ENCODE peak calls at places on chromosomes 7 and 10, in seven cellular contexts. One of them, this sample, is unnamed.
A peak's percentile ranks its signal among the peaks of the same experiment; 100 is the strongest.

GRCh38 chr10:126080879-126081331 is 184.5 kb downstream of the FANK1 start:
- DNase-seq in astrocyte of the spinal cord: peak; percentile 91
- DNase-seq in Panc1: no peak
- DNase-seq in HFFc6: no peak
- DNase-seq in cardiac muscle cell: peak; percentile 68
- DNase-seq in tibial artery: no peak
- DNase-seq in GM10248: no peak
- DNase-seq in this sample: no peak

GRCh38 chr7:93249749-93250148 is 17.6 kb downstream of the VPS50 start:
- DNase-seq in astrocyte of the spinal cord: peak; percentile 12
- DNase-seq in Panc1: no peak
- DNase-seq in HFFc6: no peak
- DNase-seq in cardiac muscle cell: peak; percentile 81
- DNase-seq in tibial artery: no peak
- DNase-seq in GM10248: no peak
- DNase-seq in this sample: no peak

GRCh38 chr10:99370993-99371392 is 41.8 kb downstream of the CNNM1 start:
- DNase-seq in astrocyte of the spinal cord: peak; percentile 26
- DNase-seq in Panc1: no peak
- DNase-seq in HFFc6: peak; percentile 66
- DNase-seq in cardiac muscle cell: peak; percentile 25
- DNase-seq in tibial artery: no peak
- DNase-seq in GM10248: peak; percentile 46
- DNase-seq in this sample: no peak

GRCh38 chr10:46224414-46224682 is 62.4 kb upstream of the ANTXRL start:
- DNase-seq in astrocyte of the spinal cord: no peak
- DNase-seq in Panc1: no peak
- DNase-seq in HFFc6: no peak
- DNase-seq in cardiac muscle cell: no peak
- DNase-seq in tibial artery: no peak
- DNase-seq in GM10248: no peak
- DNase-seq in this sample: no peak

GRCh38 chr10:63630085-63630927 is 109.1 kb downstream of the REEP3 start:
- DNase-seq in astrocyte of the spinal cord: peak; percentile 97
- DNase-seq in Panc1: peak; percentile 53
- DNase-seq in HFFc6: peak; percentile 77
- DNase-seq in cardiac muscle cell: peak; percentile 98
- DNase-seq in tibial artery: peak; percentile 96
- DNase-seq in GM10248: peak; percentile 89
- DNase-seq in this sample: peak; percentile 61

GRCh38 chr10:59284111-59284975 is 78.0 kb downstream of the FAM13C start:
- DNase-seq in astrocyte of the spinal cord: no peak
- DNase-seq in Panc1: no peak
- DNase-seq in HFFc6: no peak
- DNase-seq in cardiac muscle cell: no peak
- DNase-seq in tibial artery: no peak
- DNase-seq in GM10248: no peak
- DNase-seq in this sample: peak; percentile 81

GRCh38 chr10:97858001-97858439 is 8.4 kb downstream of the GOLGA7B start:
- DNase-seq in astrocyte of the spinal cord: no peak
- DNase-seq in Panc1: no peak
- DNase-seq in HFFc6: peak; percentile 16
- DNase-seq in cardiac muscle cell: peak; percentile 52
- DNase-seq in tibial artery: no peak
- DNase-seq in GM10248: no peak
- DNase-seq in this sample: no peak

GRCh38 chr7:16354573-16354972 is 66.8 kb downstream of the CRPPA start:
- DNase-seq in astrocyte of the spinal cord: no peak
- DNase-seq in Panc1: no peak
- DNase-seq in HFFc6: no peak
- DNase-seq in cardiac muscle cell: no peak
- DNase-seq in tibial artery: no peak
- DNase-seq in GM10248: no peak
- DNase-seq in this sample: no peak

GRCh38 chr7:132451161-132451560 is 125.1 kb downstream of the PLXNA4 start:
- DNase-seq in astrocyte of the spinal cord: no peak
- DNase-seq in Panc1: no peak
- DNase-seq in HFFc6: no peak
- DNase-seq in cardiac muscle cell: no peak
- DNase-seq in tibial artery: no peak
- DNase-seq in GM10248: no peak
- DNase-seq in this sample: no peak

GRCh38 chr7:149207324-149208035 is 12.1 kb downstream of the ZNF282 start:
- DNase-seq in astrocyte of the spinal cord: no peak
- DNase-seq in Panc1: no peak
- DNase-seq in HFFc6: no peak
- DNase-seq in cardiac muscle cell: no peak
- DNase-seq in tibial artery: no peak
- DNase-seq in GM10248: no peak
- DNase-seq in this sample: no peak
- TF ChIP-seq CTCF in astrocyte of the spinal cord: no peak
- TF ChIP-seq CTCF in Panc1: no peak
- TF ChIP-seq CTCF in HFFc6: no peak
- TF ChIP-seq CTCF in cardiac muscle cell: no peak
- TF ChIP-seq CTCF in tibial artery: no peak
- TF ChIP-seq CTCF in GM10248: no peak
- TF ChIP-seq CTCF in this sample: no peak

GRCh38 chr10:13329565-13329964 is 18.5 kb downstream of the SEPHS1 start:
- DNase-seq in astrocyte of the spinal cord: no peak
- DNase-seq in Panc1: no peak
- DNase-seq in HFFc6: no peak
- DNase-seq in cardiac muscle cell: no peak
- DNase-seq in tibial artery: no peak
- DNase-seq in GM10248: no peak
- DNase-seq in this sample: no peak

GRCh38 chr10:13334556-13334955 is 13.5 kb downstream of the SEPHS1 start:
- DNase-seq in astrocyte of the spinal cord: no peak
- DNase-seq in Panc1: no peak
- DNase-seq in HFFc6: no peak
- DNase-seq in cardiac muscle cell: no peak
- DNase-seq in tibial artery: no peak
- DNase-seq in GM10248: no peak
- DNase-seq in this sample: no peak

GRCh38 chr10:13328588-13328987 is 19.5 kb downstream of the SEPHS1 start:
- DNase-seq in astrocyte of the spinal cord: no peak
- DNase-seq in Panc1: no peak
- DNase-seq in HFFc6: no peak
- DNase-seq in cardiac muscle cell: no peak
- DNase-seq in tibial artery: no peak
- DNase-seq in GM10248: no peak
- DNase-seq in this sample: no peak

GRCh38 chr10:13328126-13328525 is 20.0 kb downstream of the SEPHS1 start:
- DNase-seq in astrocyte of the spinal cord: no peak
- DNase-seq in Panc1: no peak
- DNase-seq in HFFc6: no peak
- DNase-seq in cardiac muscle cell: no peak
- DNase-seq in tibial artery: no peak
- DNase-seq in GM10248: no peak
- DNase-seq in this sample: no peak

GRCh38 chr10:13331641-13332040 is 16.5 kb downstream of the SEPHS1 start:
- DNase-seq in astrocyte of the spinal cord: no peak
- DNase-seq in Panc1: no peak
- DNase-seq in HFFc6: no peak
- DNase-seq in cardiac muscle cell: peak; percentile 16
- DNase-seq in tibial artery: no peak
- DNase-seq in GM10248: no peak
- DNase-seq in this sample: no peak
- TF ChIP-seq CTCF in astrocyte of the spinal cord: no peak
- TF ChIP-seq CTCF in Panc1: no peak
- TF ChIP-seq CTCF in HFFc6: no peak
- TF ChIP-seq CTCF in cardiac muscle cell: no peak
- TF ChIP-seq CTCF in tibial artery: no peak
- TF ChIP-seq CTCF in GM10248: no peak
- TF ChIP-seq CTCF in this sample: no peak

GRCh38 chr10:4981722-4982471 is 18.7 kb downstream of the AKR1C1 start:
- DNase-seq in astrocyte of the spinal cord: peak; percentile 23
- DNase-seq in Panc1: no peak
- DNase-seq in HFFc6: peak; percentile 8
- DNase-seq in cardiac muscle cell: peak; percentile 62
- DNase-seq in tibial artery: no peak
- DNase-seq in GM10248: peak; percentile 20
- DNase-seq in this sample: peak; percentile 39
- TF ChIP-seq CTCF in astrocyte of the spinal cord: peak; percentile 43
- TF ChIP-seq CTCF in Panc1: peak; percentile 66
- TF ChIP-seq CTCF in HFFc6: peak; percentile 54
- TF ChIP-seq CTCF in cardiac muscle cell: peak; percentile 56
- TF ChIP-seq CTCF in tibial artery: no peak
- TF ChIP-seq CTCF in GM10248: peak; percentile 53
- TF ChIP-seq CTCF in this sample: peak; percentile 60

DNA sequence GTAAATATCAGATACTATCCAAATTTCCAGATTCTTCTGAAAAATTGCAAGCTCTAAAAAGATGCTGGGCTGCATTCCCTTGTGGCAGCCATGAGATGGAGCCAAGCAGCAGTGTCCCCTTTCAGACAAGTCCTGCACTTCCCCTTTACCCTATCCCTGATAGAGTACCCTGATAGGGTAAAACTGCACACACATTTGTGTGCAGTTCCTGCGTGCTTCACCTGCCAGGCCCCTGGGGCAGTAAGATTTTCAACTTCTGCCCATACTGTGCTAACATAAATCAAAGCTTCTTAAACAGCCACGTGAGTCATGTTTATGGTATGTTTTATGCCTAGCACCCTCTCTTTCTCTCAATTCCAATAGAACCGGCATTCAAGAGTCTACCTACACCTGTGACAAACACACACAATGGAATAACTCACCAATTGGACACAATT is 52.2 kb downstream of the IFIT5 start:
- DNase-seq in astrocyte of the spinal cord: peak; percentile 65
- DNase-seq in Panc1: no peak
- DNase-seq in HFFc6: peak; percentile 33
- DNase-seq in cardiac muscle cell: peak; percentile 66
- DNase-seq in tibial artery: no peak
- DNase-seq in GM10248: no peak
- DNase-seq in this sample: peak; percentile 90
- TF ChIP-seq CTCF in astrocyte of the spinal cord: peak; percentile 68
- TF ChIP-seq CTCF in Panc1: peak; percentile 50
- TF ChIP-seq CTCF in HFFc6: peak; percentile 75
- TF ChIP-seq CTCF in cardiac muscle cell: peak; percentile 58
- TF ChIP-seq CTCF in tibial artery: peak; percentile 25
- TF ChIP-seq CTCF in GM10248: peak; percentile 40
- TF ChIP-seq CTCF in this sample: peak; percentile 78

GRCh38 chr7:137635132-137635531 is 211.6 kb downstream of the DGKI start:
- DNase-seq in astrocyte of the spinal cord: no peak
- DNase-seq in Panc1: no peak
- DNase-seq in HFFc6: no peak
- DNase-seq in cardiac muscle cell: no peak
- DNase-seq in tibial artery: no peak
- DNase-seq in GM10248: no peak
- DNase-seq in this sample: no peak
- TF ChIP-seq CTCF in astrocyte of the spinal cord: no peak
- TF ChIP-seq CTCF in Panc1: no peak
- TF ChIP-seq CTCF in HFFc6: no peak
- TF ChIP-seq CTCF in cardiac muscle cell: no peak
- TF ChIP-seq CTCF in tibial artery: no peak
- TF ChIP-seq CTCF in GM10248: no peak
- TF ChIP-seq CTCF in this sample: no peak

GRCh38 chr7:150379590-150380379 is 655 bp downstream of the ZNF775 start:
- DNase-seq in astrocyte of the spinal cord: no peak
- DNase-seq in Panc1: no peak
- DNase-seq in HFFc6: peak; percentile 19
- DNase-seq in cardiac muscle cell: no peak
- DNase-seq in tibial artery: no peak
- DNase-seq in GM10248: no peak
- DNase-seq in this sample: no peak

GRCh38 chr7:150378853-150379589 is at the start of gene ZNF775:
- DNase-seq in astrocyte of the spinal cord: peak; percentile 95
- DNase-seq in Panc1: no peak
- DNase-seq in HFFc6: peak; percentile 90
- DNase-seq in cardiac muscle cell: peak; percentile 96
- DNase-seq in tibial artery: peak; percentile 98
- DNase-seq in GM10248: peak; percentile 99
- DNase-seq in this sample: peak; percentile 79

GRCh38 chr7:150376560-150376959 is 2.6 kb upstream of the ZNF775 start:
- DNase-seq in astrocyte of the spinal cord: no peak
- DNase-seq in Panc1: no peak
- DNase-seq in HFFc6: no peak
- DNase-seq in cardiac muscle cell: no peak
- DNase-seq in tibial artery: no peak
- DNase-seq in GM10248: no peak
- DNase-seq in this sample: no peak

GRCh38 chr7:150377116-150377979 is 1.8 kb upstream of the ZNF775 start:
- DNase-seq in astrocyte of the spinal cord: no peak
- DNase-seq in Panc1: no peak
- DNase-seq in HFFc6: no peak
- DNase-seq in cardiac muscle cell: no peak
- DNase-seq in tibial artery: no peak
- DNase-seq in GM10248: no peak
- DNase-seq in this sample: no peak

DNA sequence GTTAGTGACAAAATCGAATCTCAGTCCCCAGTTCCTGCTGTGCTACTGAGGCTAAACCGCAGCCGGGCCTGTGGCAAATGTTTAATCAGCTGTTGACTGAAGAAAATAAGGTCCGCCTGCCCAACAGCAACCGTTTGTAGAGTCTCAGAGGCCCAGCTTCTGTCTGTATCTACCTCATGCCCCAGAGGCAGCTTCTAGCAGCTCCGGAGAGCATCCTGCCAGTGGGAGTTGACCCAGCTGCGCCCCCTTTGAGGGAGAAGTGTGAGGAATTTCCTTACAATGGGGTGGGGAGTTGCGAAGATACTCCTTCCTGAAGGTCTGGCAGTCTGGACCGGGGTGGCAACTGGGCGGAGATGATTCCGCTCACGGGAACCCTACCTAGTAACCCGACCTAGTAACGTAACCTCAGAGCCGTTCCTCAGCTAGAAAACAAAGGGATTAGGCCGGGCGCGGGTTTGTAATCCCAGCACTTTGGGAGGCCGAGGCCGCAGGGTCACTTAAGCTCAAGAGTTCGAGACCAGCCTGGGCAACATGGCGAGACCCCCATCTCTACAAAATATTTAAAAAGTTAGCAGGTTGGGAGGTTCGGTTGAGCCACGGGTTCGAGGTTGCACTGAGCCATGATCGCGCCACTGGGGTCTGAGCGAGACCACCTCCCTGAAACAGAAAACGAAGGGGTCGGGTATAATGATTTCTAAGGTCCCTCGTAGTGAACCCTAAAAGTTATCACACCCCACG is 846 bp upstream of the ZNF775 start:
- DNase-seq in astrocyte of the spinal cord: peak; percentile 71
- DNase-seq in Panc1: no peak
- DNase-seq in HFFc6: peak; percentile 62
- DNase-seq in cardiac muscle cell: peak; percentile 86
- DNase-seq in tibial artery: no peak
- DNase-seq in GM10248: peak; percentile 45
- DNase-seq in this sample: no peak
- TF ChIP-seq CTCF in astrocyte of the spinal cord: peak; percentile 29
- TF ChIP-seq CTCF in Panc1: no peak
- TF ChIP-seq CTCF in HFFc6: no peak
- TF ChIP-seq CTCF in cardiac muscle cell: peak; percentile 43
- TF ChIP-seq CTCF in tibial artery: no peak
- TF ChIP-seq CTCF in GM10248: peak; percentile 35
- TF ChIP-seq CTCF in this sample: no peak

GRCh38 chr7:51224811-51225581 is 91.6 kb downstream of the COBL start:
- DNase-seq in astrocyte of the spinal cord: no peak
- DNase-seq in Panc1: no peak
- DNase-seq in HFFc6: no peak
- DNase-seq in cardiac muscle cell: no peak
- DNase-seq in tibial artery: no peak
- DNase-seq in GM10248: no peak
- DNase-seq in this sample: peak; percentile 23
- TF ChIP-seq CTCF in astrocyte of the spinal cord: no peak
- TF ChIP-seq CTCF in Panc1: no peak
- TF ChIP-seq CTCF in HFFc6: no peak
- TF ChIP-seq CTCF in cardiac muscle cell: no peak
- TF ChIP-seq CTCF in tibial artery: no peak
- TF ChIP-seq CTCF in GM10248: no peak
- TF ChIP-seq CTCF in this sample: peak; percentile 79